ENCODE peak calls at places on chromosome 9, in eight cellular contexts. Z is stomach, Q is AG04449, T is body of pancreas, M is pancreas, J is fibroblast of mammary gland, F is IMR-90, Y is left ventricle myocardium inferior. N is an unnamed sample.

GRCh38 chr9:112783551-112783954 is 33.0 kb downstream of the SNX30 start:
- DNase-seq in Z (no peak), Q (no peak), T (no peak), M (no peak), J (no peak), F (no peak), Y (no peak), N (no peak)

GRCh38 chr9:19446361-19446861 is 37.6 kb downstream of the ACER2 start:
- DNase-seq in Z (no peak), Q (no peak), T (no peak), M (no peak), J (no peak), F (no peak), Y (no peak), N (no peak)

GRCh38 chr9:134267305-134268265 is 58.7 kb upstream of the RXRA start:
- DNase-seq in Z (no peak), Q (no peak), T (no peak), M (no peak), J (no peak), F (no peak), Y (peak; percentile 56), N (no peak)

GRCh38 chr9:116264361-116264760 is 110.8 kb downstream of the PAPPA start:
- DNase-seq in Z (no peak), Q (no peak), T (no peak), M (no peak), J (no peak), F (no peak), Y (no peak), N (no peak)

GRCh38 chr9:78215706-78216105 is 20.2 kb upstream of the CEP78 start:
- DNase-seq in Z (no peak), Q (peak; percentile 65), T (no peak), M (no peak), J (no peak), F (peak; percentile 31), Y (no peak), N (peak; percentile 71)

GRCh38 chr9:14482856-14483255 is 168.9 kb upstream of the NFIB start:
- DNase-seq in Z (no peak), Q (no peak), T (no peak), M (no peak), J (no peak), F (no peak), Y (no peak), N (no peak)

GRCh38 chr9:129383415-129384088 is 205.5 kb upstream of the IER5L start:
- DNase-seq in Z (peak; percentile 84), Q (no peak), T (peak; percentile 78), M (peak; percentile 82), J (peak; percentile 66), F (peak; percentile 56), Y (peak; percentile 88), N (peak; percentile 53)

GRCh38 chr9:25003686-25004085 is 458.0 kb upstream of the IZUMO3 start:
- DNase-seq in Z (no peak), Q (no peak), T (no peak), M (no peak), J (no peak), F (no peak), Y (no peak), N (no peak)

GRCh38 chr9:37984672-37985611 is 81.0 kb upstream of the SLC25A51 start:
- DNase-seq in Z (no peak), Q (no peak), T (no peak), M (no peak), J (peak; percentile 80), F (peak; percentile 72), Y (peak; percentile 40), N (peak; percentile 49)

GRCh38 chr9:98256632-98257218 is 1.3 kb upstream of the TBC1D2 start:
- DNase-seq in Z (no peak), Q (no peak), T (no peak), M (no peak), J (no peak), F (no peak), Y (no peak), N (no peak)

GRCh38 chr9:92048924-92049625 is 66.1 kb downstream of the SPTLC1 start:
- DNase-seq in Z (no peak), Q (no peak), T (no peak), M (no peak), J (no peak), F (peak; percentile 65), Y (no peak), N (peak; percentile 18)

GRCh38 chr9:37251452-37251851 is 131.1 kb downstream of the ZCCHC7 start:
- DNase-seq in Z (no peak), Q (no peak), T (no peak), M (no peak), J (no peak), F (no peak), Y (no peak), N (no peak)

GRCh38 chr9:115694014-115694413 is 459.6 kb upstream of the PAPPA start:
- DNase-seq in Z (no peak), Q (peak; percentile 91), T (no peak), M (no peak), J (peak; percentile 98), F (peak; percentile 93), Y (no peak), N (peak; percentile 86)

GRCh38 chr9:94979904-94980507 is 253.5 kb downstream of the AOPEP start:
- DNase-seq in Z (no peak), Q (no peak), T (no peak), M (no peak), J (no peak), F (no peak), Y (no peak), N (no peak)

GRCh38 chr9:97704327-97704677 is 7.2 kb upstream of the XPA start:
- DNase-seq in Z (no peak), Q (no peak), T (no peak), M (no peak), J (no peak), F (peak; percentile 10), Y (no peak), N (no peak)

GRCh38 chr9:128088253-128088945 is 20.4 kb downstream of the SLC25A25 start:
- DNase-seq in Z (no peak), Q (no peak), T (no peak), M (no peak), J (no peak), F (no peak), Y (no peak), N (no peak)
- TF ChIP-seq CTCF in Z (no peak), Q (no peak), T (no peak), M (no peak), J (no peak), F (no peak), Y (no peak), N (no peak)

GRCh38 chr9:4755026-4755609 is 14.1 kb upstream of the AK3 start:
- DNase-seq in Z (no peak), Q (no peak), T (no peak), M (no peak), J (no peak), F (no peak), Y (no peak), N (no peak)

GRCh38 chr9:4748612-4749011 is 7.6 kb upstream of the AK3 start:
- DNase-seq in Z (no peak), Q (no peak), T (no peak), M (no peak), J (no peak), F (peak; percentile 33), Y (no peak), N (no peak)

GRCh38 chr9:4746278-4746677 is 5.3 kb upstream of the AK3 start:
- DNase-seq in Z (no peak), Q (no peak), T (no peak), M (no peak), J (no peak), F (no peak), Y (no peak), N (no peak)

DNA sequence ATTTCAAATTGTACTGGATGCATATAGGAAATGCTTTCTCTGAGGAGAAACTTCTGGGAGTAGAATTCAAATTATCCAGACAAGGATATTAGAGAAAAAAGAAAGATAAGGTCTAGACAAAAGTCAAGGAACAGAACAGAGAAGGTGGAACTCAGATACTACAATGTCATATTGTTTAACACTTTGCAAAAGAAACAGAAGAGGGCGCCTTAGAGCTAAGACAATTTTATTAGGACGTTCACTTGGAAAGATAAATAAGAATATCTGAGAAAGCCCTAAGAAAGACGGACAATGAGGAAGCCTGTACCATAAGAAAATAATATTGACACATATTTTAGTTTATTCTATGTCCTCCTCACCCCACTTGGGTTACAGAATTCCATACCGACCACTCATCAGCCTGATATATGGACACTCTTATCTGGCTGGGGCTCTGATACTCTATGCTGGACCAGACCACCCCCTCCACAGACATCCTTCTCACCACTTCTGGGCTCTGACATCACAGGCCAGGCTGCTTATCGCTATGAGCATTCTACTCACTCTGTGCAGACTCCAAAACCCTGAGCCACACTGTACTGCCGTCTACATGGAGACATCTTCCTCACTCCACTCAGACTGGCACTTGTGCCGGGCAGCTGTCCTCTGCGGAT is 9.1 kb upstream of the AK3 start:
- DNase-seq in Z (no peak), Q (no peak), T (no peak), M (no peak), J (peak; percentile 57), F (peak; percentile 61), Y (no peak), N (peak; percentile 56)
- TF ChIP-seq CTCF in Z (no peak), Q (peak; percentile 40), T (peak; percentile 64), M (peak; percentile 23), J (peak; percentile 73), F (peak; percentile 68), Y (peak; percentile 63), N (peak; percentile 80)

DNA sequence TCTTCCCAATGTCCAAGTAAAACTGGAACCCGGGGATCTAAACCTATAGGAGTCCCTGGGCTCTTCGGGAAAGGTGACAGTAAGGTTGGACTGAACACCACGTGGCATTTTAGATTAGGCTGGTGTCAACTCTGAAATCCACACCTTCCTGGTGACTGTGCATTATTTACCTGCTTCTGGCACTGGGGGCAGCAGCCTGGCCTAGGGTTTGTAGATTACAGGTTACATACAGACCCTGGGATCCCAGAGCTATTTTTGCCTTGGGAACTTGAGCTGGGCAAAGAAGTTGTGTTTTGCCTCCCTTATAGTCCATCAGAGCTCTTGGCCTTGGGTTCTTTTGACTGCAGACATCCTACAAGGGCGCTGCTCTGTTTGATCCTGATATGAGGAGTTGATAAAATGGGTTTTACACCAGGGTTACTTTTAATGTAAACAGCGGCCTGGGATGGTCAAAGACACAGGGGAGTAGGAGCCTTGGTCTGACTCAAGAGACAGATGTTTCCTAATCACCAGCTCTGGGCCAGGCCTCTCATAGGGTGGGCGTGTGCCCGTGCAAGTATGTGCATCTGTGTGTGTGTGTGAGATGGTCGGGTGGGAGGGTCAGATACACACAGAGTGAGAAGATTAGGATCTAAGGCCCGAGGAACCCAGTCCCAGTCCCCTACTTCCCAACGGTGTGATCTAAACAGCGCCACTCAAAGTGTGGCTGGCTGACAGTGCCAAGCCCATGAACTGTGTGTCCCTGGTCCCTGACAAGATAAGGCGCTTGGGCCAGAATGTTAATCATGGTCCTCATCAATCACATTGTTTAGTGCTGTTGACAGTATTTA is 173.4 kb downstream of the DAB2IP start:
- DNase-seq in Z (no peak), Q (no peak), T (no peak), M (no peak), J (peak; percentile 14), F (peak; percentile 56), Y (no peak), N (no peak)
- TF ChIP-seq CTCF in Z (no peak), Q (no peak), T (no peak), M (no peak), J (no peak), F (no peak), Y (no peak), N (no peak)

GRCh38 chr9:81108391-81108790 is 581.0 kb downstream of the TLE1 start:
- DNase-seq in Z (no peak), Q (no peak), T (no peak), M (no peak), J (no peak), F (peak; percentile 46), Y (no peak), N (no peak)

GRCh38 chr9:81108821-81109220 is 580.5 kb downstream of the TLE1 start:
- DNase-seq in Z (no peak), Q (no peak), T (no peak), M (no peak), J (no peak), F (no peak), Y (no peak), N (no peak)

GRCh38 chr9:81103597-81104471 is 585.5 kb downstream of the TLE1 start:
- DNase-seq in Z (no peak), Q (no peak), T (no peak), M (no peak), J (no peak), F (no peak), Y (no peak), N (no peak)
- TF ChIP-seq CTCF in Z (no peak), Q (peak; percentile 10), T (peak; percentile 25), M (no peak), J (peak; percentile 41), F (peak; percentile 36), Y (no peak), N (peak; percentile 53)